ENCODE peak calls at places on chromosome 9, in four cellular contexts. One of them, this sample, is unnamed.

GRCh38 chr9:6014668-6015270 is 655 bp downstream of the RANBP6 start:
- DNase-seq in K562: peak; percentile 38
- DNase-seq in GM12878: no peak
- DNase-seq in HL-60: no peak
- DNase-seq in this sample: no peak

GRCh38 chr9:134768332-134769083 is 112.1 kb upstream of the FCN2 start:
- DNase-seq in HL-60: no peak
- DNase-seq in K562: no peak
- DNase-seq in GM12878: no peak
- DNase-seq in this sample: no peak

GRCh38 chr9:84759300-84759750 is 89.8 kb downstream of the NTRK2 start:
- DNase-seq in K562: no peak
- DNase-seq in HL-60: no peak
- DNase-seq in GM12878: peak; percentile 81
- DNase-seq in this sample: no peak

GRCh38 chr9:131181091-131181681 is 55.8 kb downstream of the NUP214 start:
- DNase-seq in HL-60: no peak
- DNase-seq in GM12878: no peak
- DNase-seq in K562: peak; percentile 76
- DNase-seq in this sample: no peak

GRCh38 chr9:81631213-81631745 is 58.1 kb downstream of the TLE1 start:
- DNase-seq in HL-60: no peak
- DNase-seq in GM12878: no peak
- DNase-seq in K562: no peak
- DNase-seq in this sample: no peak

GRCh38 chr9:84293001-84293798 is 47.4 kb downstream of the SLC28A3 start:
- DNase-seq in HL-60: peak; percentile 30
- DNase-seq in GM12878: peak; percentile 67
- DNase-seq in K562: no peak
- DNase-seq in this sample: no peak

GRCh38 chr9:137975527-137975913 is 97.9 kb downstream of the CACNA1B start:
- DNase-seq in K562: no peak
- DNase-seq in GM12878: no peak
- DNase-seq in HL-60: no peak
- DNase-seq in this sample: no peak

GRCh38 chr9:563200-563599 is 278.3 kb upstream of the DMRT1 start:
- DNase-seq in HL-60: no peak
- DNase-seq in GM12878: no peak
- DNase-seq in K562: no peak
- DNase-seq in this sample: no peak

GRCh38 chr9:127903557-127904475 is 4.4 kb upstream of the ST6GALNAC6 start:
- DNase-seq in GM12878: no peak
- DNase-seq in K562: peak; percentile 97
- DNase-seq in HL-60: no peak
- DNase-seq in this sample: peak; percentile 42

GRCh38 chr9:2281031-2281802 is 266.1 kb downstream of the SMARCA2 start:
- DNase-seq in HL-60: no peak
- DNase-seq in GM12878: no peak
- DNase-seq in K562: no peak
- DNase-seq in this sample: no peak

GRCh38 chr9:15889555-15889954 is 336.7 kb downstream of the CCDC171 start:
- DNase-seq in K562: no peak
- DNase-seq in GM12878: no peak
- DNase-seq in HL-60: no peak
- DNase-seq in this sample: no peak

GRCh38 chr9:14692918-14693861 is at the start of gene ZDHHC21:
- DNase-seq in K562: peak; percentile 52
- DNase-seq in GM12878: no peak
- DNase-seq in HL-60: peak; percentile 8
- DNase-seq in this sample: peak; percentile 58

GRCh38 chr9:133184971-133185370 is 21.3 kb upstream of the GBGT1 start:
- DNase-seq in HL-60: peak; percentile 29
- DNase-seq in K562: peak; percentile 83
- DNase-seq in GM12878: no peak
- DNase-seq in this sample: no peak

GRCh38 chr9:135826188-135826545 is 81.2 kb downstream of the CAMSAP1 start:
- DNase-seq in GM12878: no peak
- DNase-seq in HL-60: no peak
- DNase-seq in K562: no peak
- DNase-seq in this sample: no peak

GRCh38 chr9:134500931-134501265 is 140.7 kb upstream of the COL5A1 start:
- DNase-seq in HL-60: no peak
- DNase-seq in GM12878: no peak
- DNase-seq in K562: no peak
- DNase-seq in this sample: no peak

GRCh38 chr9:130320697-130321080 is 55.1 kb downstream of the HMCN2 start:
- DNase-seq in K562: peak; percentile 56
- DNase-seq in GM12878: no peak
- DNase-seq in HL-60: no peak
- DNase-seq in this sample: no peak

GRCh38 chr9:21392270-21392669 is 7.1 kb upstream of the IFNA2 start:
- DNase-seq in HL-60: no peak
- DNase-seq in K562: no peak
- DNase-seq in GM12878: no peak
- DNase-seq in this sample: no peak

GRCh38 chr9:21681641-21682040 is 120.8 kb upstream of the MTAP start:
- DNase-seq in HL-60: no peak
- DNase-seq in K562: no peak
- DNase-seq in GM12878: no peak
- DNase-seq in this sample: no peak

GRCh38 chr9:19174127-19174921 is 47.0 kb upstream of the PLIN2 start:
- DNase-seq in GM12878: peak; percentile 64
- DNase-seq in HL-60: no peak
- DNase-seq in K562: peak; percentile 63
- DNase-seq in this sample: peak; percentile 43

GRCh38 chr9:104895572-104895971 is 32.4 kb downstream of the ABCA1 start:
- DNase-seq in K562: no peak
- DNase-seq in GM12878: no peak
- DNase-seq in HL-60: no peak
- DNase-seq in this sample: no peak

GRCh38 chr9:15482146-15482545 is 28.6 kb downstream of the PSIP1 start:
- DNase-seq in HL-60: no peak
- DNase-seq in GM12878: no peak
- DNase-seq in K562: no peak
- DNase-seq in this sample: no peak

GRCh38 chr9:3699868-3700267 is 174.1 kb upstream of the RFX3 start:
- DNase-seq in K562: no peak
- DNase-seq in HL-60: no peak
- DNase-seq in GM12878: no peak
- DNase-seq in this sample: no peak

GRCh38 chr9:89808076-89808701 is 203.4 kb downstream of the GADD45G start:
- DNase-seq in GM12878: no peak
- DNase-seq in HL-60: no peak
- DNase-seq in K562: no peak
- DNase-seq in this sample: no peak

GRCh38 chr9:4138781-4139180 is 161.1 kb downstream of the GLIS3 start:
- DNase-seq in HL-60: no peak
- DNase-seq in K562: no peak
- DNase-seq in GM12878: no peak
- DNase-seq in this sample: no peak

GRCh38 chr9:28197653-28198052 is 624.4 kb upstream of the C9orf72 start:
- DNase-seq in K562: no peak
- DNase-seq in GM12878: no peak
- DNase-seq in HL-60: no peak
- DNase-seq in this sample: no peak

GRCh38 chr9:37025381-37026084 is 8.5 kb downstream of the PAX5 start:
- DNase-seq in GM12878: no peak
- DNase-seq in K562: no peak
- DNase-seq in HL-60: no peak
- DNase-seq in this sample: no peak

GRCh38 chr9:136328622-136329041 is 1.3 kb downstream of the GPSM1 start:
- DNase-seq in HL-60: no peak
- DNase-seq in GM12878: no peak
- DNase-seq in K562: no peak
- DNase-seq in this sample: no peak

GRCh38 chr9:124502711-124503702 is 4.2 kb downstream of the NR5A1 start:
- DNase-seq in K562: no peak
- DNase-seq in HL-60: no peak
- DNase-seq in GM12878: no peak
- DNase-seq in this sample: no peak

GRCh38 chr9:123336959-123337358 is 19.0 kb upstream of the CRB2 start:
- DNase-seq in HL-60: no peak
- DNase-seq in K562: no peak
- DNase-seq in GM12878: no peak
- DNase-seq in this sample: no peak

GRCh38 chr9:38127271-38127839 is 58.3 kb upstream of the SHB start:
- DNase-seq in HL-60: no peak
- DNase-seq in GM12878: no peak
- DNase-seq in K562: peak; percentile 52
- DNase-seq in this sample: no peak

GRCh38 chr9:38129366-38129765 is 60.3 kb upstream of the SHB start:
- DNase-seq in HL-60: no peak
- DNase-seq in K562: no peak
- DNase-seq in GM12878: no peak
- DNase-seq in this sample: no peak

GRCh38 chr9:38128752-38129270 is 59.8 kb upstream of the SHB start:
- DNase-seq in HL-60: no peak
- DNase-seq in K562: no peak
- DNase-seq in GM12878: no peak
- DNase-seq in this sample: no peak

GRCh38 chr9:38126730-38127129 is 57.7 kb upstream of the SHB start:
- DNase-seq in K562: no peak
- DNase-seq in GM12878: no peak
- DNase-seq in HL-60: no peak
- DNase-seq in this sample: no peak

GRCh38 chr9:38125889-38126288 is 56.9 kb upstream of the SHB start:
- DNase-seq in K562: no peak
- DNase-seq in GM12878: no peak
- DNase-seq in HL-60: no peak
- DNase-seq in this sample: no peak
- TF ChIP-seq SPI1 in K562: no peak
- TF ChIP-seq SPI1 in GM12878: no peak
- TF ChIP-seq SPI1 in HL-60: no peak
- TF ChIP-seq SPI1 in this sample: no peak

DNA sequence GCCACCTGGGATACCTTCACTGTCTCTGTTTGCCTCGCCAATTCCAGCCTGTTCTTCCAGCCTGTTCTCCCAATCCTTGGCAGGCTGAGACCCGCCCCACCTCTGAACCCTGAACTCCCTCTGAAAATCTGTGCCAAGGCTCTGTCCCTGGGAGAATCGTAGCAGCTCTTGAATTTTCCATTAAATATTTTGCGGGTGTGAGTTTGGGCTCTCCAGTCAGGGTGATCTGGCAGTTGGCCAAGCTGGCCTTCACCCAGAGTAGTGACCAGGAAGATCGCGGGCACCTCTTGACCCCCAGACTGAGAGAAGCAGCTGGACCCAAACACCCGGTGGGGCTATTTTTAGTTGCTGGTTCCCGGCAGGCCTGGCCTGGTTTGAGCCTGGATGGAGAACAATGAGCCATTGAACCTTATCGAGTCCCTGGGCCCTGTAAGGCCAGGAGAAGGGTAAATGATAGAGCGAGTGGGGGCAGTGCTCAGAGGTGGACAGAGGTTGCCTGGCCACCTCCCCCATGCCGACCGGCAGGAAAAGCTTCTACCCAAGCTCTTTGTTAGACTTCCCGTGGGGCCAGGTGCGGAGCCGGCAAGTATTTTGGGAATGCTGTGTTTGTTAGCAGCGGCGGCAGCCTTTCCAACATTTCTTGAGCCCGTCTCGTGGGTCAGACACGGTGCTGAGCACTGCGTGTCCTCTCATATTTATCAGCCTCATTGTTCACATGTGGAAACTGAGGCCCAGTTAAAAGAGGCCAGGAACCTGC is 146.2 kb downstream of the RGS3 start:
- DNase-seq in HL-60: no peak
- DNase-seq in K562: no peak
- DNase-seq in GM12878: no peak
- DNase-seq in this sample: no peak
- TF ChIP-seq SPI1 in HL-60: no peak
- TF ChIP-seq SPI1 in K562: no peak
- TF ChIP-seq SPI1 in GM12878: no peak
- TF ChIP-seq SPI1 in this sample: no peak

DNA sequence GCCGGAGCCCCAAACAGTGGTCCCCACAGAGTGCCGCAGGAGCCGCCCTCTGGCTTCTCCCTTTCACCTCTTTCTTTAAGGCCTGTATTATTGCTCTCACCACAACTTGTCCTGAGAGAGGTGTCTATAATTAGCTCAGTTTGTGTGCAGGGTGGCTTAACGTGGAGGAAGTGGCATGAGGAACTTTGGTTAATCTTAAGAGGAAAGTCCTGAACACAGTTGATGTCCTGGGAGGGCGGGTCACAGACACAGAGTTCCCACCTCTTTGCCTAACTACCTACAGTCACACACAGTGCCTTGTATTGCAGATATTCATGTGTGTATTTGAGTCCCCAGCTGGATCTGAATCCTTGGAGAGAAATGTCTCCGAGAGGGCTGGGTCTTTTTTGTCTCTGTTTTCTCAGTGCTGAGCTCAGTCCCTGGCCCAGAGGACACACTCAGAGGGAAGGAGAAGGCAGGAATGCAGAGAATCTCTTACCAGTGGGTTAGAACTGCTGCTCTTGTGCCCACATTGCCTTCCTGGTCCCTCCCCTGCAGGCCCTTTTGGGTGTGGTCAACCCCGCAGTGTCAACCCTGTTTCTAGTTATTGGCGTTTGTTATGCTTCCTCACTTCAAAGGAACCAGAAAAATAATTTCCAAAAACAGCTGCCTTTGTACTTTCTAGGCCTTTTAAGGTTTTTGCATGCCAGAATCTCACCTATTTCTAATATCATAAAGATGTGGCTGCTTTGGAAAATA is 392.5 kb downstream of the KDM4C start:
- DNase-seq in GM12878: no peak
- DNase-seq in K562: no peak
- DNase-seq in HL-60: peak; percentile 52
- DNase-seq in this sample: no peak
- TF ChIP-seq SPI1 in GM12878: no peak
- TF ChIP-seq SPI1 in K562: no peak
- TF ChIP-seq SPI1 in HL-60: peak; percentile 87
- TF ChIP-seq SPI1 in this sample: no peak

DNA sequence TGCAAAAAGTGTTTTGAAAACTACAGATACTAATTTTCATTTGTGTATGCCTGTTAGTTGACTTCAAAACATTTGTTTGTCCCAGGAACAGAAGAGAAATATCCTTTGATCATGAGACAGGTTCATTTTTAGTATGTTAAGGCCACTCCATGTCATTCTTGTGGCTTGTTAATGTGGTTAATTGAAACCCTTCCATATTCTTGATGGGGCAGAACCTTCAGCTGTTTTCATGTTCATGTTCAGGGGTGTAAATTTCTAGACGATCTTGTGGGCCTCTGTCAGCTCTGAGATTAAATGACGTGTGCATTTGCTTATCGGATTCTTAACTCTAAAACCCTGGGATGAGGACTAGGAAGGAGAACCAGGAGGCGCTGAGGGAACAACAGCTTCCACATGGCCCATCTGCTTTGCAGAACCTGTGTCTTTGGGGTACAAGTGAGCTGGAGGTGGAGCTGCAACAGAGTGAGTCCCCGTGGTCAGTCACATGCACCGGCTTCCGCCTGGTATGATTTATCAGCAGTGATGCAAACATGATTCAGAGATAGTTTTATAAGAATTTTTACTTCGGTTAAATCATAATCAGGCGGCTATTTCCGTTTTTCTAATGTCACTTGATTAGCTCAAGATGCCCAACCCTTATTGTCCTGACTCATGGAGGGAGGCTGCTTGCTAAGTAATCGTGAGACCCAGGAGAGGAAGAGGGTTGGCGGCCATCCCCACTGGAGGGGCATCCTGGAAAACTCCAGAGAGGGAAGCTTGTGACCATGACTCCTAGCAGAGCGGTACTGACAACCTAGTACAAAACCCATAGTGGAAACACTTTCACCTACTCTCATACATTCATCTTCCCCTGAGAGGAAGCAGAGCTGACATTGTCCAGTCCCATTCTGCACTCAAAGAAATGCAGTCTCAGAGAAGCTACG is 138.4 kb downstream of the C9orf152 start:
- DNase-seq in K562: no peak
- DNase-seq in HL-60: no peak
- DNase-seq in GM12878: no peak
- DNase-seq in this sample: no peak
- TF ChIP-seq SPI1 in K562: no peak
- TF ChIP-seq SPI1 in HL-60: no peak
- TF ChIP-seq SPI1 in GM12878: no peak
- TF ChIP-seq SPI1 in this sample: no peak